ENCODE peak calls at places on chromosomes 16 and 17, in four cellular contexts. One of them, this sample, is unnamed.

GRCh38 chr17:32486091-32486700 is 597 bp upstream of the CDK5R1 start:
- DNase-seq in upper lobe of left lung: peak
- DNase-seq in ovary: peak
- DNase-seq in stomach: peak
- DNase-seq in this sample: peak

GRCh38 chr17:61000911-61001310 is 323.3 kb downstream of the BCAS3 start:
- DNase-seq in upper lobe of left lung: no peak
- DNase-seq in ovary: no peak
- DNase-seq in stomach: no peak
- DNase-seq in this sample: no peak

GRCh38 chr17:64063766-64064224 is 43.4 kb upstream of the ICAM2 start:
- DNase-seq in upper lobe of left lung: peak
- DNase-seq in ovary: peak
- DNase-seq in stomach: peak
- DNase-seq in this sample: peak

GRCh38 chr16:65002265-65002664 is 119.6 kb downstream of the CDH11 start:
- DNase-seq in upper lobe of left lung: no peak
- DNase-seq in ovary: no peak
- DNase-seq in stomach: no peak
- DNase-seq in this sample: no peak

GRCh38 chr17:78832541-78832810 is 8.1 kb downstream of the USP36 start:
- DNase-seq in upper lobe of left lung: no peak
- DNase-seq in ovary: no peak
- DNase-seq in stomach: no peak
- DNase-seq in this sample: no peak

GRCh38 chr17:21318439-21318838 is 33.9 kb downstream of the MAP2K3 start:
- DNase-seq in upper lobe of left lung: peak
- DNase-seq in ovary: peak
- DNase-seq in stomach: no peak
- DNase-seq in this sample: no peak

GRCh38 chr17:80968602-80969029 is 23.0 kb upstream of the CHMP6 start:
- DNase-seq in upper lobe of left lung: peak
- DNase-seq in ovary: peak
- DNase-seq in stomach: no peak
- DNase-seq in this sample: peak

GRCh38 chr16:23835390-23836077 is at the start of gene PRKCB:
- DNase-seq in upper lobe of left lung: peak
- DNase-seq in ovary: peak
- DNase-seq in stomach: peak
- DNase-seq in this sample: peak

GRCh38 chr16:84925092-84925772 is 86.1 kb downstream of the ZDHHC7 start:
- DNase-seq in upper lobe of left lung: no peak
- DNase-seq in ovary: peak
- DNase-seq in stomach: peak
- DNase-seq in this sample: peak

GRCh38 chr17:19003966-19004600 is 481 bp downstream of the FAM83G start:
- DNase-seq in upper lobe of left lung: peak
- DNase-seq in ovary: peak
- DNase-seq in stomach: peak
- DNase-seq in this sample: peak

GRCh38 chr16:88347656-88348376 is 34.9 kb upstream of the ZNF469 start:
- DNase-seq in upper lobe of left lung: peak
- DNase-seq in ovary: no peak
- DNase-seq in stomach: no peak
- DNase-seq in this sample: no peak

DNA sequence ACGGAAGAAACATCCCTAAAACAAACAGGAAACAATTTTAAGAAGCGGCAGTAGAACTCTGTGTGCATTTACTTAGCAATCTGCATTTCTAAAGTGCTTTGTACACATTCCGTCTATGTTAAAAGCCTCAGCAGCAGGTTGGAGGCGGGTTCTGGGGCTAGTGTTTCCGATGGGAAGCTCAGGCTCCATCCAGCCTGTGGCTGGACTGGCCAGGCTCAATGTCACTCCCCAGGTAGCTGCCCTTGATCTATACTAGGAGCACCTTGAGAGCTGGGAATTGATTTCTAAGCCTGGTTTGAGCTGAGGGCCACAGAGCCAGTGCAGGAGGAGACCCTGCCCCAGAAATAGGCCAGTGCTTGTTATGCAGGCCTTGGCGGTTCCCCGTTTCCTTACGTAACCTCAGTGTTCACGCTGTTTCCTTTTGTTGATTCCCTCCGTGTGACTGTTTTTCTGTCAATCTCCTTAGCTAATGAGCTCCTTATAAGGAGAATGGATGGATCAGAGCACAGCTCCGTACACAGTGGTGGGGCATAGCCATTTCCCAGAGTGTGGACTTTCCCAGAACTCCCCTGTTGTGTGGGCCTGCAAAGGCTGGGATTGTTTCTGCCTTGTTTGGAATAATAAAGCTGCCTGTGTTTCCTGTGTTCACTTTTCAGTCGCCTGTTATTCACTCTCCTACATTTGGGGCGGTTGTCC is 21.4 kb downstream of the ADORA2B start:
- DNase-seq in upper lobe of left lung: no peak
- DNase-seq in ovary: no peak
- DNase-seq in stomach: peak
- DNase-seq in this sample: peak
- TF ChIP-seq EP300 in upper lobe of left lung: no peak
- TF ChIP-seq EP300 in ovary: no peak
- TF ChIP-seq EP300 in stomach: no peak
- TF ChIP-seq EP300 in this sample: no peak

DNA sequence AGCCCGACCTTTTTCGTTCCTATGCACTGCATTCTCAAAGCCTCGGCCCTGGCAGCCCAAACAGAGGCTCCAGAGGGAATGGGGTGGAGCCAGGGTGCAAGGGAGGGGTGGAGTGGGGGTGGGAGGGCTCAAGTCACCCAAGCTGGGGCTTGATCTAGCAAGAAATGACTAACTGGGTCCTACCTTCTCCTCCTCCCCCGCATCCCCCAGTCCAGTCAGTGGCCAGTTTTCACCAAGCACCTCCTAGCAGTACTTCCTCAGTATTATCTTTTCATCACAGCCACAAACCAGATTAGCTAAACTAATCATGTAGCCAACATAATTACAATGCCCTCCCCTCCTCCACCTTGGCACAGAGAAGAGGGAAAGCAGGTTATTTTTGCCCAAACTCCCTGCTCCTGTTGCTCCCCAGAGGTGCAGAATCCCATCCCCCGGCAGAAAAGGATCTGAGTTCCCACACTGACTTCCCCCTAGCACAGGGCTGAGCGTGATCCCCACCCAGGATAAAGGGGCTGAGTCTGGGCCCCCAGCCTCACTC is 2.2 kb downstream of the JUP start:
- DNase-seq in upper lobe of left lung: no peak
- DNase-seq in ovary: no peak
- DNase-seq in stomach: peak
- DNase-seq in this sample: peak
- H3K4me3 ChIP-seq in upper lobe of left lung: peak
- H3K4me3 ChIP-seq in ovary: peak
- H3K4me3 ChIP-seq in stomach: peak
- H3K4me3 ChIP-seq in this sample: peak

GRCh38 chr17:47676510-47676909 is 17.5 kb upstream of the TBKBP1 start:
- DNase-seq in upper lobe of left lung: no peak
- DNase-seq in ovary: no peak
- DNase-seq in stomach: no peak
- DNase-seq in this sample: no peak
- TF ChIP-seq EP300 in upper lobe of left lung: no peak
- TF ChIP-seq EP300 in ovary: no peak
- TF ChIP-seq EP300 in stomach: no peak
- TF ChIP-seq EP300 in this sample: no peak

GRCh38 chr17:50954641-50955121 is 88.5 kb upstream of the TOB1 start:
- DNase-seq in upper lobe of left lung: no peak
- DNase-seq in ovary: no peak
- DNase-seq in stomach: no peak
- DNase-seq in this sample: no peak

GRCh38 chr17:50955160-50955559 is 89.0 kb upstream of the TOB1 start:
- DNase-seq in upper lobe of left lung: no peak
- DNase-seq in ovary: no peak
- DNase-seq in stomach: no peak
- DNase-seq in this sample: no peak

GRCh38 chr17:50953831-50954601 is 87.9 kb upstream of the TOB1 start:
- DNase-seq in upper lobe of left lung: no peak
- DNase-seq in ovary: peak
- DNase-seq in stomach: no peak
- DNase-seq in this sample: peak

GRCh38 chr17:50952889-50953288 is 86.7 kb upstream of the TOB1 start:
- DNase-seq in upper lobe of left lung: no peak
- DNase-seq in ovary: no peak
- DNase-seq in stomach: no peak
- DNase-seq in this sample: no peak

DNA sequence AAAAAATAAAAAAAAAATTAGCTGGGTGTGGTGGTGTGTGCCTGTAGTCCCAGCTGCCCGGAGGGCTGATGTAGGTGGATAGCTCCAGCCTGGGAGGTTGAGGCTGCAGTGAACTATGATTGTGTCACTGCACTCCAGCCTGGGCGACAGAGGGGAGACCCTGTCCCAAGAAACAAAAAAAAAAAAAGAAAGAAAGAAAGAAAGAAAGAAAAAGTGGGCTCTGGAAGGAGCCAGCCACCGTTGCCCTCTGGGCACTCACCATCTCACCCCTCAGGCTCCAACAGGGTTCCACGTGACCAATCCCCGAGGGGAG is 87.3 kb upstream of the TOB1 start:
- DNase-seq in upper lobe of left lung: no peak
- DNase-seq in ovary: no peak
- DNase-seq in stomach: no peak
- DNase-seq in this sample: no peak
- H3K4me3 ChIP-seq in upper lobe of left lung: no peak
- H3K4me3 ChIP-seq in ovary: no peak
- H3K4me3 ChIP-seq in stomach: no peak
- H3K4me3 ChIP-seq in this sample: no peak

This sample was measured in transverse colon.